ENCODE peak calls at places on chromosomes 11 and 22, in four cellular contexts. Z is foreskin melanocyte, N is GM04504, K is substantia nigra. U is an unnamed sample.
A peak's percentile ranks its signal among the peaks of the same experiment; 100 is the strongest.

GRCh38 chr22:29727248-29727551 is 7.4 kb downstream of the CABP7 start:
- DNase-seq in Z (no peak), N (no peak), K (no peak), U (peak; percentile 84)

GRCh38 chr11:111361874-111362273 is 17.2 kb downstream of the POU2AF1 start:
- DNase-seq in Z (no peak), N (no peak), K (no peak), U (no peak)

GRCh38 chr22:40534379-40535188 is 101.9 kb downstream of the MRTFA start:
- DNase-seq in Z (no peak), N (no peak), K (no peak), U (peak; percentile 76)

GRCh38 chr22:39253427-39254070 is 8.8 kb upstream of the PDGFB start:
- DNase-seq in Z (no peak), N (peak; percentile 44), K (no peak), U (peak; percentile 86)

GRCh38 chr11:121514401-121514981 is 61.7 kb upstream of the SORL1-AS1 start:
- DNase-seq in Z (no peak), N (no peak), K (no peak), U (no peak)

GRCh38 chr11:1177771-1178090 is 20.0 kb downstream of the MUC5AC start:
- DNase-seq in Z (no peak), N (no peak), K (no peak), U (no peak)

GRCh38 chr22:46660604-46661201 is 40.5 kb downstream of the GRAMD4 start:
- DNase-seq in Z (no peak), N (no peak), K (no peak), U (no peak)

GRCh38 chr22:22425783-22426624 is 82.5 kb downstream of the ZNF280B start:
- DNase-seq in Z (no peak), N (no peak), K (peak; percentile 38), U (no peak)

GRCh38 chr22:26949193-26949592 is 291.8 kb downstream of the MIAT start:
- DNase-seq in Z (no peak), N (peak; percentile 1), K (no peak), U (peak; percentile 15)

U was measured in mesendoderm.